ENCODE peak calls at places on chromosomes 2 and 18, in eight cellular contexts. E is IMR-90; T is MV-4-11; G is endothelial cell; Z is naive thymus-derived CD4-positive, alpha-beta T cell; V is neural crest cell; O is ELR; L is CD4-positive, alpha-beta T cell. A is an unnamed sample.

GRCh38 chr2:98457045-98457696 is 12.5 kb downstream of the INPP4A start:
- DNase-seq in E (peak; percentile 99), T (no peak), G (no peak), L (no peak), V (no peak), O (peak; percentile 93), Z (no peak), A (peak; percentile 76)

GRCh38 chr2:65256088-65256487 is 28.5 kb downstream of the ACTR2 start:
- DNase-seq in O (no peak), T (no peak), L (no peak), Z (no peak), V (no peak), G (no peak), E (no peak), A (no peak)

GRCh38 chr2:64482243-64482642 is 28.3 kb downstream of the LGALSL start:
- DNase-seq in O (no peak), Z (no peak), T (no peak), E (no peak), G (no peak), L (no peak), V (no peak), A (no peak)

GRCh38 chr2:240460243-240460630 is 24.8 kb downstream of the GPC1 start:
- DNase-seq in E (no peak), T (no peak), G (no peak), V (no peak), Z (no peak), L (no peak), O (no peak), A (no peak)

GRCh38 chr2:21996339-21996738 is 872.6 kb downstream of the TDRD15 start:
- DNase-seq in O (no peak), G (no peak), V (no peak), T (no peak), L (no peak), Z (no peak), E (no peak), A (no peak)

GRCh38 chr2:225737556-225737955 is 338.0 kb downstream of the NYAP2 start:
- DNase-seq in L (no peak), O (peak; percentile 79), Z (no peak), G (no peak), V (no peak), T (peak; percentile 6), E (peak; percentile 34), A (peak; percentile 85)

GRCh38 chr2:96527990-96528679 is 8.4 kb upstream of the ARID5A start:
- DNase-seq in O (peak; percentile 22), Z (no peak), T (peak; percentile 64), G (no peak), V (no peak), L (peak; percentile 53), E (peak; percentile 60), A (no peak)

GRCh38 chr2:177165103-177165583 is 47.5 kb upstream of the HNRNPA3 start:
- DNase-seq in L (no peak), V (peak; percentile 14), T (no peak), Z (peak; percentile 5), O (peak; percentile 67), E (peak; percentile 45), G (no peak), A (peak; percentile 41)

GRCh38 chr2:217075225-217075802 is 215.4 kb upstream of the TNP1 start:
- DNase-seq in T (peak; percentile 46), Z (no peak), V (no peak), L (no peak), E (peak; percentile 69), O (peak; percentile 50), G (peak; percentile 4), A (no peak)

GRCh38 chr2:60533114-60534033 is 20.1 kb downstream of the BCL11A start:
- DNase-seq in T (no peak), L (no peak), G (no peak), O (peak; percentile 28), Z (no peak), V (no peak), E (peak; percentile 89), A (peak; percentile 14)

GRCh38 chr18:62018034-62018760 is 125.4 kb upstream of the RNF152 start:
- DNase-seq in V (no peak), Z (no peak), T (no peak), O (no peak), L (no peak), G (no peak), E (peak; percentile 95), A (no peak)

GRCh38 chr18:74299746-74300145 is 8.0 kb upstream of the CYB5A start:
- DNase-seq in T (no peak), E (peak; percentile 38), Z (no peak), O (peak; percentile 41), G (no peak), L (no peak), V (no peak), A (peak; percentile 58)

GRCh38 chr18:3479978-3480377 is 30.0 kb downstream of the TGIF1 start:
- DNase-seq in T (no peak), G (no peak), O (no peak), V (no peak), L (no peak), E (no peak), Z (no peak), A (no peak)

GRCh38 chr2:233032551-233033320 is at the start of gene NEU2:
- DNase-seq in E (no peak), O (peak; percentile 65), Z (no peak), T (no peak), G (no peak), V (no peak), L (no peak), A (no peak)

GRCh38 chr2:230956827-230957755 is 32.0 kb upstream of the GPR55 start:
- DNase-seq in G (peak; percentile 33), E (peak; percentile 49), Z (no peak), L (no peak), O (peak; percentile 78), V (peak; percentile 25), T (peak; percentile 6), A (peak; percentile 75)

GRCh38 chr18:51425889-51426288 is 228.4 kb upstream of the MEX3C start:
- DNase-seq in G (no peak), T (no peak), V (no peak), E (no peak), L (no peak), Z (no peak), O (no peak), A (no peak)

GRCh38 chr2:9658972-9659371 is 28.2 kb upstream of the YWHAQ start:
- DNase-seq in T (no peak), V (no peak), G (no peak), E (peak; percentile 64), Z (no peak), L (no peak), O (no peak), A (peak; percentile 88)

GRCh38 chr2:26432363-26432762 is 30.6 kb downstream of the DRC1 start:
- DNase-seq in O (no peak), T (no peak), Z (no peak), E (no peak), L (no peak), G (no peak), V (no peak), A (no peak)

GRCh38 chr2:47346107-47346506 is 56.8 kb upstream of the MSH2 start:
- DNase-seq in O (no peak), E (no peak), Z (no peak), V (no peak), L (no peak), T (no peak), G (no peak), A (no peak)

GRCh38 chr2:183248866-183249567 is 124.8 kb downstream of the NUP35 start:
- DNase-seq in Z (no peak), G (no peak), L (no peak), V (no peak), T (no peak), E (peak; percentile 23), O (peak; percentile 67), A (peak; percentile 42)

GRCh38 chr2:85536479-85536878 is 2.5 kb upstream of the MAT2A start:
- DNase-seq in Z (no peak), V (no peak), O (peak; percentile 92), E (peak; percentile 89), G (no peak), L (no peak), T (no peak), A (peak; percentile 38)

GRCh38 chr2:68885074-68885810 is 14.0 kb upstream of the BMP10 start:
- DNase-seq in T (no peak), O (no peak), V (no peak), Z (no peak), E (no peak), L (no peak), G (no peak), A (no peak)